ENCODE peak calls at places on chromosome 11, in nine cellular contexts. I is mucosa of descending colon; Q is body of pancreas; O is activated naive CD8-positive, alpha-beta T cell treated with anti-CD3 and anti-CD28 coated beads, Interleukin-2, amount 10 ng/mL, durations not matched to agents 7 days and 5 days; J is left lung; G is PC-3; A is RWPE2; X is lower lobe of right lung; Z is aorta. T is an unnamed sample.

GRCh38 chr11:1361882-1362281 is 27.9 kb upstream of the BRSK2 start:
- ATAC-seq in O (no peak), Z (no peak), I (no peak), Q (no peak), X (no peak), J (no peak), A (no peak), G (no peak), T (no peak)

GRCh38 chr11:109658169-109658568 is 236.2 kb downstream of the C11orf87 start:
- ATAC-seq in J (peak; percentile 77), A (no peak), G (no peak), O (no peak), Q (no peak), X (no peak), Z (no peak), I (no peak), T (no peak)

GRCh38 chr11:108562746-108563581 is 30.6 kb downstream of the EXPH5 start:
- ATAC-seq in A (peak; percentile 36), Z (no peak), O (no peak), I (no peak), J (peak; percentile 51), Q (no peak), X (no peak), G (peak; percentile 50), T (no peak)

GRCh38 chr11:125165664-125166346 is 1.3 kb downstream of the PKNOX2 start:
- ATAC-seq in Z (peak; percentile 1), G (peak; percentile 8), Q (peak; percentile 2), A (no peak), O (no peak), X (peak; percentile 13), J (peak; percentile 3), I (no peak), T (no peak)

GRCh38 chr11:19913236-19913892 is 200.7 kb downstream of the NAV2 start:
- ATAC-seq in O (no peak), J (no peak), X (no peak), I (no peak), Z (peak; percentile 42), Q (peak; percentile 77), G (no peak), A (no peak), T (no peak)

GRCh38 chr11:69905202-69905535 is 86.0 kb upstream of the FGF3 start:
- ATAC-seq in O (no peak), G (no peak), Z (no peak), A (no peak), J (no peak), X (no peak), Q (no peak), I (peak; percentile 10), T (no peak)

GRCh38 chr11:35304393-35304790 is 115.0 kb downstream of the SLC1A2 start:
- ATAC-seq in Q (peak; percentile 56), X (peak; percentile 69), O (no peak), J (peak; percentile 26), G (peak; percentile 61), I (peak; percentile 54), Z (peak; percentile 56), A (no peak), T (peak; percentile 56)

GRCh38 chr11:108906329-108906728 is 241.5 kb downstream of the DDX10 start:
- ATAC-seq in X (no peak), Z (peak; percentile 41), O (no peak), Q (no peak), G (peak; percentile 98), A (peak; percentile 96), I (no peak), J (peak; percentile 52), T (no peak)

GRCh38 chr11:3867209-3868071 is 12.0 kb downstream of the STIM1 start:
- ATAC-seq in Z (peak; percentile 31), A (no peak), O (peak; percentile 19), G (no peak), J (peak; percentile 63), Q (peak; percentile 93), X (peak; percentile 72), I (peak; percentile 32), T (peak; percentile 79)

GRCh38 chr11:110349109-110349996 is 52.9 kb upstream of the RDX start:
- ATAC-seq in Z (no peak), A (no peak), J (no peak), Q (no peak), X (peak; percentile 28), O (peak; percentile 65), G (no peak), I (peak; percentile 30), T (peak; percentile 76)

T was measured in activated T-helper 17 cell treated with anti-CD3 and anti-CD28 coated beads, Interleukin-2, amount 50 U/mL, for 72 hours.